ENCODE peak calls at places on chromosome 5, in four cellular contexts. Z, J, O and U are unnamed samples.

GRCh38 chr5:62575066-62575465 is 3.6 kb upstream of the LRRC70 start:
- DNase-seq in Z (no peak), J (no peak), O (no peak), U (no peak)

GRCh38 chr5:79109527-79110492 is 1.8 kb upstream of the BHMT start:
- DNase-seq in Z (no peak), J (peak), O (peak), U (no peak)

GRCh38 chr5:3564827-3565560 is 30.6 kb upstream of the IRX1 start:
- DNase-seq in Z (no peak), J (no peak), O (no peak), U (no peak)

GRCh38 chr5:154478224-154478565 is at the start of gene HAND1:
- DNase-seq in Z (peak), J (peak), O (no peak), U (no peak)

GRCh38 chr5:61177716-61178115 is 15.4 kb upstream of the SMIM15 start:
- DNase-seq in Z (no peak), J (no peak), O (no peak), U (no peak)

GRCh38 chr5:159814810-159815585 is 101.3 kb upstream of the ADRA1B start:
- DNase-seq in Z (no peak), J (no peak), O (no peak), U (no peak)

GRCh38 chr5:123795688-123796087 is 283.7 kb downstream of the CSNK1G3 start:
- DNase-seq in Z (no peak), J (no peak), O (no peak), U (no peak)

GRCh38 chr5:179415291-179416060 is 70.2 kb upstream of the ADAMTS2 start:
- DNase-seq in Z (no peak), J (no peak), O (no peak), U (no peak)

GRCh38 chr5:16417392-16418074 is 48.1 kb downstream of the ZNF622 start:
- DNase-seq in Z (no peak), J (no peak), O (no peak), U (no peak)

GRCh38 chr5:28779161-28779754 is 1740.9 kb upstream of the CDH9 start:
- DNase-seq in Z (no peak), J (no peak), O (no peak), U (no peak)

GRCh38 chr5:94968507-94969095 is 316.3 kb downstream of the MCTP1 start:
- DNase-seq in Z (peak), J (no peak), O (no peak), U (no peak)

GRCh38 chr5:145775893-145776444 is 59.2 kb downstream of the PRELID2 start:
- DNase-seq in Z (no peak), J (no peak), O (no peak), U (no peak)

GRCh38 chr5:144189800-144190429 is 19.2 kb downstream of the KCTD16 start:
- DNase-seq in Z (no peak), J (no peak), O (peak), U (peak)

GRCh38 chr5:15790446-15791005 is 290.5 kb downstream of the FBXL7 start:
- DNase-seq in Z (no peak), J (no peak), O (no peak), U (no peak)

GRCh38 chr5:31173621-31174020 is 19.9 kb upstream of the CDH6 start:
- DNase-seq in Z (no peak), J (no peak), O (no peak), U (no peak)

GRCh38 chr5:34929720-34930526 is 564 bp downstream of the DNAJC21 start:
- DNase-seq in Z (peak), J (peak), O (peak), U (peak)

GRCh38 chr5:95471922-95472321 is 80.8 kb downstream of the FAM81B start:
- DNase-seq in Z (no peak), J (no peak), O (no peak), U (no peak)

GRCh38 chr5:124902097-124902821 is 155.8 kb upstream of the ZNF608 start:
- DNase-seq in Z (no peak), J (peak), O (no peak), U (no peak)

GRCh38 chr5:125194901-125195300 is 448.5 kb upstream of the ZNF608 start:
- DNase-seq in Z (no peak), J (no peak), O (no peak), U (no peak)

GRCh38 chr5:17185776-17186175 is 31.7 kb upstream of the BASP1 start:
- DNase-seq in Z (no peak), J (peak), O (no peak), U (no peak)

GRCh38 chr5:174380311-174380710 is 334.8 kb downstream of the NSG2 start:
- DNase-seq in Z (no peak), J (no peak), O (no peak), U (no peak)

GRCh38 chr5:68140763-68141162 is 74.8 kb upstream of the PIK3R1 start:
- DNase-seq in Z (no peak), J (no peak), O (no peak), U (no peak)

GRCh38 chr5:14676320-14676719 is 11.8 kb downstream of the OTULIN start:
- DNase-seq in Z (no peak), J (peak), O (no peak), U (no peak)